ENCODE peak calls at places on chromosomes 6 and 20, in eight cellular contexts. J, F, U, C, K, H, I and A are unnamed samples.

GRCh38 chr6:46777476-46778346 is 15.5 kb upstream of the MEP1A start:
- DNase-seq in I (no peak), J (no peak), F (no peak), C (no peak), U (no peak), K (no peak), H (no peak), A (no peak)

GRCh38 chr6:158002249-158002950 is 20.7 kb downstream of the SYNJ2 start:
- DNase-seq in K (no peak), U (no peak), F (no peak), I (no peak), H (no peak), C (peak), J (no peak), A (no peak)

GRCh38 chr6:139007428-139007827 is 19.4 kb upstream of the REPS1 start:
- DNase-seq in H (no peak), I (no peak), K (no peak), C (no peak), J (no peak), U (no peak), F (no peak), A (no peak)

GRCh38 chr6:70277480-70277879 is 25.4 kb downstream of the COL9A1 start:
- DNase-seq in H (no peak), K (no peak), C (no peak), U (no peak), F (no peak), I (no peak), J (no peak), A (no peak)

GRCh38 chr6:161748535-161749386 is 474.9 kb upstream of the AGPAT4 start:
- DNase-seq in U (no peak), C (peak), F (no peak), J (no peak), I (peak), K (peak), H (no peak), A (peak)

GRCh38 chr6:144661101-144661806 is 376.1 kb downstream of the UTRN start:
- DNase-seq in H (no peak), J (no peak), C (no peak), F (no peak), U (no peak), K (no peak), I (no peak), A (no peak)

GRCh38 chr6:13776602-13777001 is 37.8 kb downstream of the MCUR1 start:
- DNase-seq in J (no peak), I (no peak), U (no peak), F (no peak), C (no peak), K (no peak), H (no peak), A (no peak)

GRCh38 chr20:46330072-46330763 is 21.9 kb upstream of the CDH22 start:
- DNase-seq in C (no peak), F (no peak), H (no peak), I (no peak), K (no peak), U (peak), J (no peak), A (no peak)

GRCh38 chr20:3162080-3162611 is 2.5 kb upstream of the FASTKD5 start:
- DNase-seq in K (no peak), J (peak), I (no peak), F (no peak), C (no peak), H (no peak), U (peak), A (peak)

GRCh38 chr6:3471286-3471685 is 14.4 kb upstream of the SLC22A23 start:
- DNase-seq in J (no peak), C (no peak), I (no peak), U (peak), H (no peak), F (no peak), K (no peak), A (peak)

GRCh38 chr20:60345106-60345505 is 386.9 kb downstream of the CDH26 start:
- DNase-seq in H (no peak), U (no peak), I (no peak), J (peak), K (no peak), F (no peak), C (no peak), A (no peak)

GRCh38 chr20:43938932-43939761 is 24.5 kb downstream of the TOX2 start:
- DNase-seq in U (peak), C (peak), H (no peak), F (no peak), I (no peak), J (no peak), K (no peak), A (no peak)

GRCh38 chr6:164130151-164130550 is 715.6 kb downstream of the QKI start:
- DNase-seq in I (no peak), F (no peak), J (no peak), H (no peak), U (peak), K (no peak), C (no peak), A (no peak)

GRCh38 chr20:38673731-38674177 is 50.5 kb upstream of the SLC32A1 start:
- DNase-seq in J (peak), I (no peak), K (peak), C (no peak), F (no peak), U (no peak), H (no peak), A (no peak)

GRCh38 chr20:59864726-59865125 is 68.7 kb downstream of the SYCP2 start:
- DNase-seq in I (no peak), K (no peak), J (no peak), F (no peak), C (no peak), U (no peak), H (no peak), A (no peak)

GRCh38 chr6:54041239-54041638 is 70.0 kb upstream of the MLIP start:
- DNase-seq in K (no peak), J (no peak), I (no peak), F (no peak), H (no peak), C (no peak), U (no peak), A (no peak)

GRCh38 chr6:111673871-111674270 is 68.2 kb upstream of the TRAF3IP2 start:
- DNase-seq in F (no peak), U (no peak), I (no peak), C (no peak), K (no peak), H (no peak), J (no peak), A (no peak)

GRCh38 chr20:36109251-36109947 is 45.1 kb upstream of the EPB41L1 start:
- DNase-seq in I (no peak), C (no peak), J (no peak), H (no peak), U (no peak), F (no peak), K (no peak), A (no peak)

GRCh38 chr6:88919032-88919431 is 44.4 kb downstream of the RNGTT start:
- DNase-seq in I (no peak), U (no peak), F (no peak), K (no peak), C (no peak), J (no peak), H (no peak), A (no peak)

GRCh38 chr6:30612213-30612612 is 4.8 kb downstream of the PPP1R10 start:
- DNase-seq in I (no peak), U (no peak), H (no peak), C (no peak), F (no peak), K (peak), J (no peak), A (no peak)

GRCh38 chr6:44237813-44238433 is 9.0 kb upstream of the HSP90AB1 start:
- DNase-seq in U (peak), K (peak), F (peak), C (no peak), J (peak), I (peak), H (peak), A (peak)

GRCh38 chr20:36744243-36744642 is 1.6 kb downstream of the NDRG3 start:
- DNase-seq in I (no peak), U (no peak), J (no peak), F (no peak), C (no peak), H (no peak), K (no peak), A (no peak)

GRCh38 chr6:90369024-90369519 is 72.4 kb upstream of the BACH2 start:
- DNase-seq in F (peak), H (no peak), U (no peak), C (peak), J (no peak), I (no peak), K (no peak), A (no peak)

GRCh38 chr20:38238834-38239233 is 21.7 kb downstream of the KIAA1755 start:
- DNase-seq in C (no peak), I (no peak), U (no peak), F (no peak), H (no peak), K (no peak), J (no peak), A (no peak)

GRCh38 chr6:87287251-87287650 is 35.1 kb upstream of the SMIM8 start:
- DNase-seq in I (no peak), C (no peak), U (no peak), F (no peak), J (no peak), H (no peak), K (no peak), A (no peak)

GRCh38 chr6:91088515-91088914 is 501.6 kb upstream of the MAP3K7 start:
- DNase-seq in H (no peak), F (no peak), J (no peak), I (no peak), K (no peak), C (no peak), U (peak), A (peak)

GRCh38 chr20:51641866-51642265 is 99.3 kb upstream of the NFATC2 start:
- DNase-seq in H (no peak), I (no peak), J (no peak), C (no peak), K (no peak), F (no peak), U (no peak), A (no peak)

GRCh38 chr6:45576648-45577624 is 199.2 kb upstream of the SUPT3H start:
- DNase-seq in H (no peak), F (no peak), K (peak), I (no peak), C (no peak), J (no peak), U (peak), A (no peak)

GRCh38 chr6:41704028-41704427 is 31.4 kb downstream of the TFEB start:
- DNase-seq in U (no peak), J (no peak), H (no peak), C (no peak), F (no peak), K (no peak), I (no peak), A (no peak)

GRCh38 chr20:24909086-24909780 is 39.8 kb upstream of the CST7 start:
- DNase-seq in J (no peak), U (no peak), C (no peak), K (no peak), I (no peak), H (no peak), F (no peak), A (no peak)

GRCh38 chr6:132153221-132153896 is 202.2 kb upstream of the CCN2 start:
- DNase-seq in U (no peak), K (no peak), I (no peak), C (no peak), J (no peak), H (no peak), F (no peak), A (no peak)